ENCODE peak calls at places on chromosomes 7 and 10, in six cellular contexts. Z is dorsolateral prefrontal cortex; Y is body of pancreas; B is CD8-positive, alpha-beta T cell; U is tibial artery; T is prostate gland. L is an unnamed sample.

GRCh38 chr7:100065452-100066186 is 15.9 kb downstream of the ZNF3 start:
- DNase-seq in B (no peak), Y (no peak), U (no peak), T (no peak), Z (no peak), L (no peak)

GRCh38 chr7:145928937-145929336 is 187.7 kb upstream of the CNTNAP2 start:
- DNase-seq in Y (no peak), Z (no peak), T (no peak), B (no peak), U (no peak), L (no peak)

GRCh38 chr10:78805176-78805575 is 263.6 kb upstream of the ZMIZ1 start:
- DNase-seq in Z (no peak), T (peak; percentile 84), B (no peak), Y (peak; percentile 50), U (peak; percentile 84), L (peak; percentile 68)

GRCh38 chr7:127066974-127067373 is 185.8 kb downstream of the GRM8 start:
- DNase-seq in Y (no peak), T (peak; percentile 10), Z (no peak), U (no peak), B (no peak), L (no peak)

GRCh38 chr7:107993879-107994278 is 9.1 kb downstream of the LAMB1 start:
- DNase-seq in U (no peak), Y (no peak), Z (no peak), B (no peak), T (no peak), L (no peak)

GRCh38 chr7:69399038-69399800 is 199.1 kb upstream of the AUTS2 start:
- DNase-seq in T (no peak), Z (peak; percentile 75), B (no peak), U (no peak), Y (no peak), L (no peak)

GRCh38 chr10:122263971-122264370 is 7.1 kb upstream of the BTBD16 start:
- DNase-seq in T (no peak), B (no peak), Y (no peak), U (peak; percentile 5), Z (no peak), L (no peak)

GRCh38 chr7:47816647-47817046 is 131.6 kb downstream of the PKD1L1 start:
- DNase-seq in T (no peak), U (no peak), Z (no peak), Y (no peak), B (no peak), L (no peak)

GRCh38 chr7:75735059-75735458 is 3.7 kb downstream of the HIP1 start:
- DNase-seq in U (no peak), Z (no peak), Y (no peak), T (no peak), B (no peak), L (no peak)

GRCh38 chr10:85045046-85045445 is 716.7 kb downstream of the CCSER2 start:
- DNase-seq in T (no peak), U (no peak), Z (no peak), Y (no peak), B (no peak), L (no peak)

GRCh38 chr10:22309180-22310000 is 6.8 kb upstream of the COMMD3 start:
- DNase-seq in U (no peak), T (no peak), Z (no peak), Y (no peak), B (no peak), L (no peak)

GRCh38 chr10:72075184-72076115 is 12.9 kb downstream of the SPOCK2 start:
- DNase-seq in Z (no peak), Y (no peak), T (no peak), B (no peak), U (no peak), L (no peak)

GRCh38 chr10:53256623-53257022 is 484.0 kb upstream of the MBL2 start:
- DNase-seq in Y (no peak), T (no peak), Z (no peak), B (no peak), U (no peak), L (no peak)

GRCh38 chr7:65441010-65441409 is 67.4 kb downstream of the ZNF92 start:
- DNase-seq in T (no peak), B (no peak), Z (no peak), U (no peak), Y (no peak), L (no peak)

DNA sequence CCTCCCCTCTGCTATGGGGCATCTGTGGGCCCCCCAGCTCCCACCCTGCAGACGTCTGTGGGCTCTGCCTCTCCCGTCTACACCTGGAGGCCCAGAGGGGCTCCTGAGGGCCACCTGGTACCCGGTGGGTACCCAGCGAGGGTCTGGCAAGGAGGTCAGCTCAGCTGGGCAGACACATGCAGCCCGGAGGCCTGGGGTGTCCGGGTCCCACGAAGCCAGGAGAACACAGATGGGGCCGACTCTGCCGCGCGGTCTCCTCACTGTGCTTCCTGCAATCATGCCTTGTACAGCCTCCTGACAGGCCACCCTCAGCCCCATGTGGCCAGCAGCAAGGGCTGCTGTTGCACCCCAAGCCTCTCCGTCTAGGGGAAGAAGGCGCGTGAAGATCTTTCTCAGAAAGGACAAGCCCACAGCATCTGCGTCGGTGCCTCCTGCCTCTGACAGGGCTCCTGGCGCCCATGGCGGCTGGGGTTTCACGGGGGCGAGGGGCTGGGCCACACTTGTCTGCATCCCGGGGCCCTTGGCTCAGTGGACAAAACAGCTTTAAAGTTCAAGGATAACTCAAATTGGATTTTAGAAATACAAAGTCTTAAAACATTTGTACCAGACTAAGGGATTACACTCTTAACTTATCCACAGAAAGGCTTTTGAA is 391.3 kb downstream of the DNAJB6 start:
- DNase-seq in U (no peak), Z (no peak), Y (no peak), B (no peak), T (no peak), L (no peak)
- TF ChIP-seq CTCF in U (no peak), Z (no peak), Y (no peak), B (no peak), T (no peak), L (no peak)

DNA sequence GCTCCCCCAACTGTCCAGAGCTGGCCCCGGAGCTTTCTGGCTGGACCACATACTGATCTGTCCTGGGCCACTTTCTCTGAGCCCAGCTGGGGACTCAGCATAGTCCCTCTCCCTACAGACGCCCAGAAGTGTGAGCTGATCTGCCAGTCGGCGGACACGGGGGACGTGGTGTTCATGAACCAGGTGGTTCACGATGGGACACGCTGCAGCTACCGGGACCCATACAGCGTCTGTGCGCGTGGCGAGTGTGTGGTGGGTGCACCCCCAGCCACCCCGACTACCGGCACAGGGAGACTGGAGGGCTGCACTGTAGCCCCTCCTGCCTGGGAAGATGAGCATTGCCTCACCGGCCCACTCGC is 41.8 kb downstream of the TBATA start:
- DNase-seq in Z (no peak), B (no peak), Y (no peak), U (no peak), T (no peak), L (no peak)
- TF ChIP-seq CTCF in Z (no peak), B (no peak), Y (no peak), U (no peak), T (no peak), L (no peak)

DNA sequence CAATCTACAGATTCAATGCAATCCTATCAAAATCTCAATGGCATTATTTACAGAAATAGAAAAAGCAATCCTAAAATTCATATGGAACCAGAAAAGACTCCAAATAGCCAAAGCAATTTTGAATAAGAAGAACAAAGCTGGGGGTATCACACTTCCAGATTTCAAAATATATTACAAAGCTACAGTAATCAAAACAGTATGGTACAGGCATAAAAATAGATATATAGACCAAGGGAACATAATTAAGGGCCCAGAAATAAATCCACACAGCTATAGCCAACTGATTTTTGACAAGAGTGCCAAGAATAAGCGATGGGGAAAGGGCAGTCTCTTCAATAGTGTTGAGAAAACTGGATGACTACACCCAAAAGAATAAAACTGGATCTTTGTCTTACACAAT is 251.9 kb upstream of the FOXK1 start:
- DNase-seq in U (no peak), B (no peak), Y (no peak), Z (no peak), T (no peak), L (no peak)
- TF ChIP-seq CTCF in U (no peak), B (no peak), Y (no peak), Z (no peak), T (no peak), L (no peak)

GRCh38 chr7:150441524-150441923 is 8.9 kb upstream of the GIMAP8 start:
- DNase-seq in Y (no peak), Z (no peak), B (no peak), U (no peak), T (no peak), L (no peak)
- TF ChIP-seq CTCF in Y (no peak), Z (no peak), B (no peak), U (no peak), T (no peak), L (no peak)

GRCh38 chr10:121070257-121070656 is 219.1 kb downstream of the WDR11 start:
- DNase-seq in Z (no peak), T (no peak), U (no peak), B (no peak), Y (no peak), L (no peak)
- TF ChIP-seq CTCF in Z (peak; percentile 33), T (no peak), U (no peak), B (no peak), Y (peak; percentile 18), L (no peak)

GRCh38 chr10:123687758-123688157 is 21.6 kb downstream of the GPR26 start:
- DNase-seq in T (no peak), Z (no peak), B (no peak), U (peak; percentile 37), Y (no peak), L (no peak)
- TF ChIP-seq CTCF in T (no peak), Z (no peak), B (no peak), U (no peak), Y (no peak), L (no peak)

GRCh38 chr10:49628599-49628998 is 14.8 kb downstream of the CHAT start:
- DNase-seq in B (no peak), U (peak; percentile 40), Y (no peak), Z (peak; percentile 35), T (no peak), L (no peak)

GRCh38 chr10:49627644-49628247 is 13.9 kb downstream of the CHAT start:
- DNase-seq in T (no peak), U (peak; percentile 46), B (no peak), Y (no peak), Z (peak; percentile 40), L (no peak)

GRCh38 chr10:49631975-49632374 is 18.1 kb downstream of the CHAT start:
- DNase-seq in U (peak; percentile 19), Z (peak; percentile 20), Y (no peak), B (no peak), T (no peak), L (no peak)

GRCh38 chr10:49627031-49627430 is 13.2 kb downstream of the CHAT start:
- DNase-seq in T (no peak), U (no peak), Y (no peak), Z (no peak), B (no peak), L (no peak)

GRCh38 chr10:49629286-49629915 is 15.6 kb downstream of the CHAT start:
- DNase-seq in T (no peak), U (peak; percentile 27), Y (no peak), B (no peak), Z (no peak), L (no peak)
- TF ChIP-seq CTCF in T (no peak), U (no peak), Y (no peak), B (no peak), Z (no peak), L (no peak)

DNA sequence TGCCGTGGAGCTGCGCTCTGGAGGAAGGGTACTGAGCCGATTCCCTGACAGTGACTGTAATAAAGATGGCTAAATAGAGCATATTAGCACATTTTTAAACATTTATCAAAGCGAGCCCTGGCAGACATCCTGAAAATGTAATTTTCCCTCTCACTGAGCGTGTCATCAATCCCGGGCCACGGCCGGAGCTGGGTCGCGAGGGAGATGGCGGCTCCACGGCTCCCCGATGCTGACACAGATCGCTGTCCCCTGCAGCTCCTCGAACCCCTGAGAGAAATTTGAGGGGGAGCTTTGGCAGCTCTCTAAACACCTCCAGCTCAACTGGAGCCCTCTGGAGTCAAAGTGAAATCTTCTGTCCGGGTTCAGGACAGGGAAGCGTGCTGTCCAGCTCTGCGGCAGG is 44.9 kb upstream of the ADGRA1 start:
- DNase-seq in U (no peak), Z (no peak), B (no peak), T (no peak), Y (no peak), L (no peak)
- TF ChIP-seq CTCF in U (no peak), Z (no peak), B (no peak), T (no peak), Y (no peak), L (no peak)